ENCODE peak calls at places on chromosomes 4 and X, in eight cellular contexts. N is fibroblast of the aortic adventitia, G is IMR-90, R is mucosa of descending colon, V is body of pancreas, F is transverse colon, W is heart right ventricle, Q is pancreas. M is an unnamed sample.

GRCh38 chr4:2248821-2249261 is 6.9 kb upstream of the HAUS3 start:
- DNase-seq in N (no peak), F (no peak), G (no peak), V (peak; percentile 5), R (peak; percentile 38), Q (peak; percentile 9), W (no peak), M (no peak)

GRCh38 chrX:7787714-7788113 is 55.3 kb upstream of the VCX start:
- DNase-seq in W (no peak), G (no peak), R (no peak), N (no peak), F (no peak), Q (no peak), V (no peak), M (no peak)

GRCh38 chr4:22483551-22483981 is 32.3 kb downstream of the ADGRA3 start:
- DNase-seq in G (peak; percentile 90), F (no peak), W (no peak), V (no peak), R (no peak), N (peak; percentile 74), Q (no peak), M (peak; percentile 78)

GRCh38 chr4:15375707-15376106 is 52.1 kb upstream of the C1QTNF7 start:
- DNase-seq in Q (no peak), W (no peak), F (no peak), N (no peak), G (no peak), R (no peak), V (no peak), M (peak; percentile 52)

GRCh38 chr4:84451546-84451945 is 47.5 kb downstream of the NKX6-1 start:
- DNase-seq in Q (no peak), G (no peak), F (no peak), V (no peak), N (peak; percentile 5), R (no peak), W (no peak), M (peak; percentile 43)

GRCh38 chrX:39619182-39620009 is 478.4 kb downstream of the BCOR start:
- DNase-seq in G (no peak), R (no peak), Q (peak; percentile 55), V (peak; percentile 51), F (no peak), W (no peak), N (no peak), M (peak; percentile 15)

GRCh38 chr4:15853345-15853744 is 75.2 kb downstream of the CD38 start:
- DNase-seq in W (no peak), G (no peak), Q (no peak), N (no peak), F (no peak), V (no peak), R (no peak), M (no peak)

GRCh38 chr4:123816970-123817688 is 420.5 kb downstream of the SPRY1 start:
- DNase-seq in V (no peak), F (no peak), Q (no peak), N (no peak), G (no peak), R (no peak), W (no peak), M (no peak)

GRCh38 chrX:110341189-110342035 is 17.2 kb upstream of the RTL9 start:
- DNase-seq in G (peak; percentile 91), F (no peak), V (no peak), N (peak; percentile 86), Q (no peak), R (no peak), W (no peak), M (peak; percentile 72)

GRCh38 chr4:184961693-184962092 is 56.6 kb upstream of the HELT start:
- DNase-seq in N (no peak), V (peak; percentile 61), R (peak; percentile 71), W (no peak), Q (peak; percentile 54), F (peak; percentile 70), G (no peak), M (no peak)

GRCh38 chr4:162056947-162057346 is 106.9 kb downstream of the FSTL5 start:
- DNase-seq in G (no peak), F (no peak), R (peak; percentile 22), V (no peak), N (no peak), W (no peak), Q (no peak), M (peak; percentile 23)

GRCh38 chrX:46710425-46710824 is 48.5 kb downstream of the SLC9A7 start:
- DNase-seq in R (no peak), W (no peak), F (no peak), N (peak; percentile 57), V (no peak), G (peak; percentile 62), Q (no peak), M (peak; percentile 51)

GRCh38 chrX:134548257-134548732 is 88.3 kb downstream of the HPRT1 start:
- DNase-seq in W (no peak), F (no peak), Q (no peak), N (no peak), V (no peak), G (no peak), R (no peak), M (no peak)

GRCh38 chr4:109873791-109874514 is 26.0 kb downstream of the LRIT3 start:
- DNase-seq in G (peak; percentile 2), V (peak; percentile 39), F (no peak), R (no peak), N (peak; percentile 77), Q (peak; percentile 31), W (no peak), M (peak; percentile 4)

GRCh38 chrX:2820131-2820771 is 8.5 kb upstream of the GYG2 start:
- DNase-seq in F (no peak), N (peak; percentile 15), G (no peak), R (no peak), V (no peak), Q (no peak), W (no peak), M (no peak)

GRCh38 chrX:118211891-118212816 is 95.5 kb upstream of the KLHL13 start:
- DNase-seq in Q (no peak), G (no peak), V (no peak), W (no peak), F (no peak), R (no peak), N (no peak), M (no peak)

GRCh38 chr4:181541396-181541795 is 701.8 kb upstream of the TENM3 start:
- DNase-seq in W (no peak), N (peak; percentile 60), V (no peak), R (no peak), G (peak; percentile 61), Q (no peak), F (no peak), M (peak; percentile 54)

DNA sequence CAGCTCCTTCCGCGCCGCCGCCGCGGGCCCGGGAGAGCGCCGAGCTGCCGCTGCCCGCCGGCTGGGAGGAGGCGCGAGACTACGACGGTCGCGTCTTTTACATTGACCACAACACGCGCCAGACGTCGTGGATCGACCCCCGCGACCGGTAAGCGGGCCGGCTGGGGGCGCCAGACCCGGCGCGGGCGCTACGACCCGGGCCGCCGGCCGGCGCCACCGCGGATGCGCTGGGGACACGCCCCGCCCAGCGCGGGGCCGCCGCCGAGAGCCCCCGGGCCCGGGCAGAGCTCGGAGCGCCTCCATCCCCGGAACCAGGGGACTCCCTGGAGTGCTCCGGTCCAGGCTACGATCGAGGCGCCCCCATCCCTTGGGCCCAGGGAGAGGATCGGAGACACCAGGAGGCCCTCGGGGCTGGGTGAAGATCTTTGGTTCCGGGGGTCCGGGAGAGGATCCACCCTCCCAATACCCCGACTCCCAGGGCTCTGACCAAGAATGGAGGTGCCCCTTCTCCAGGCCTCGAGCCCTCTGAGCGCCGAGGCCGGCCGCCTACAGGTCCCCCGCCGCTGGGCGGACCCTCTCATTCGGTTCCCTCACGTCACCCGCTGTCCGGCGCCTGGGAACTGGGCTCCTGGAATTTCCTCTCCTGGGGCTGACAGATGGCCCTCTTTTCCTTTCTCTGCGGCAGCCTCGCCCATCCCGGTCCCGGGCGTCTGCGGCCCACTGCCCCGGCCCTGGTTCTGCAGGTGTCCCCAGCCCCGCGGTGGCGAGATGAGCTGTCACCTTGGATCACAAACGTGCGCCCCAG is 48.8 kb downstream of the CLDN34 start:
- DNase-seq in Q (peak; percentile 31), R (peak; percentile 57), G (peak; percentile 35), V (peak; percentile 43), N (no peak), F (no peak), W (peak; percentile 64), M (no peak)
- H3K4me3 ChIP-seq in Q (peak overlapping the region; percentile 54), R (peak overlapping the region; percentile 28), G (peak overlapping the region; percentile 74), V (peak overlapping the region; percentile 12), N (peak overlapping the region; percentile 69), F (peak overlapping the region; percentile 56), W (peak overlapping the region; percentile 66), M (peak overlapping the region; percentile 66)

GRCh38 chr4:5654791-5655190 is 53.6 kb downstream of the EVC2 start:
- DNase-seq in F (no peak), V (peak; percentile 56), Q (peak; percentile 18), N (no peak), R (no peak), W (no peak), G (no peak), M (no peak)
- H3K4me3 ChIP-seq in F (no peak overlapping the region), V (no peak overlapping the region), Q (no peak overlapping the region), N (no peak overlapping the region), R (no peak overlapping the region), W (no peak overlapping the region), G (no peak overlapping the region), M (no peak overlapping the region)

GRCh38 chr4:3532714-3533336 is 603 bp upstream of the LRPAP1 start:
- DNase-seq in R (no peak), G (no peak), V (no peak), F (no peak), W (no peak), N (no peak), Q (no peak), M (no peak)
- H3K4me3 ChIP-seq in R (peak overlapping the region; percentile 80), G (peak overlapping the region; percentile 41), V (no peak overlapping the region), F (peak overlapping the region; percentile 78), W (peak overlapping the region; percentile 84), N (peak overlapping the region; percentile 65), Q (peak overlapping the region; percentile 92), M (peak overlapping the region; percentile 96)

GRCh38 chr4:3735196-3735595 is 31.0 kb upstream of the ADRA2C start:
- DNase-seq in F (no peak), V (no peak), N (no peak), Q (no peak), W (no peak), R (no peak), G (no peak), M (no peak)
- H3K4me3 ChIP-seq in F (no peak overlapping the region), V (no peak overlapping the region), N (no peak overlapping the region), Q (no peak overlapping the region), W (no peak overlapping the region), R (no peak overlapping the region), G (no peak overlapping the region), M (no peak overlapping the region)

DNA sequence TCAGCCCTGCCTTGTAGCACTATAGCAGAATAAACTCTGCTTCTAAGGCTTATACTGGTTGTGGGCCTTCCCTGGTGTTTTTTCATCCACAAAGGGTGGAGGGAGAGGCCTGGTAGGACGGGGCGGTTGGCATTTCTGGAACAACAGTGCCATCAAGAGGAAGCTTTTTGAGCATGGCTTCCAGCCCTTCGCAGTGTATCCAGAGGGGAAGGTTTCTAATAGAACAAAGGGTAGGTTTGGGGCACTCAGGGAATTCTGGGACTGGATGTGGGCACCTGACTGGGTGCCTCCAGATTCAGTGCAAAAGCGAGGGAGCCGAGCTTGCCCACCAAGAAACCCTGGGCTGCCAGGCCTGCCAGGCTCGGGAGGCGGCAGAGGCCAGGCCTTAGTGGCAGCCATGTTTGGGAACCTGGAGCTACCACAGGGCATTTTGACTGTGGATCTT is 229.6 kb upstream of the AGTR2 start:
- DNase-seq in N (peak; percentile 77), G (peak; percentile 45), W (peak; percentile 51), Q (peak; percentile 94), F (peak; percentile 85), V (peak; percentile 90), R (no peak), M (peak; percentile 3)
- H3K4me3 ChIP-seq in N (no peak overlapping the region), G (peak overlapping the region; percentile 33), W (no peak overlapping the region), Q (peak overlapping the region; percentile 33), F (no peak overlapping the region), V (no peak overlapping the region), R (no peak overlapping the region), M (no peak overlapping the region)